ENCODE peak calls at places on chromosomes 4 and X, in six cellular contexts. L, F, E, G, C and Z are unnamed samples.

GRCh38 chr4:139763668-139764067 is 98.0 kb downstream of the MGST2 start:
- DNase-seq in G (no peak), E (no peak), F (peak; percentile 23), C (no peak), L (no peak), Z (no peak)

GRCh38 chr4:83252782-83253405 is 31.7 kb downstream of the COQ2 start:
- DNase-seq in F (peak; percentile 81), E (peak; percentile 69), L (peak; percentile 51), C (peak; percentile 56), G (peak; percentile 85), Z (peak; percentile 74)

GRCh38 chr4:10456270-10457254 is 664 bp downstream of the ZNF518B start:
- DNase-seq in C (peak; percentile 42), E (no peak), F (peak; percentile 67), G (no peak), L (peak; percentile 37), Z (peak; percentile 37)

GRCh38 chr4:4443821-4444220 is 56.9 kb downstream of the NSG1 start:
- DNase-seq in E (no peak), L (no peak), G (no peak), F (peak; percentile 60), C (no peak), Z (no peak)

GRCh38 chr4:141046255-141046654 is 87.0 kb downstream of the RNF150 start:
- DNase-seq in F (peak; percentile 85), E (no peak), L (no peak), C (no peak), G (no peak), Z (no peak)

GRCh38 chr4:182818926-182819730 is 98.1 kb downstream of the DCTD start:
- DNase-seq in G (no peak), C (no peak), E (no peak), L (no peak), F (no peak), Z (no peak)

GRCh38 chr4:139515531-139515958 is 40.5 kb downstream of the SETD7 start:
- DNase-seq in C (no peak), E (no peak), L (no peak), F (peak; percentile 18), G (no peak), Z (no peak)

GRCh38 chrX:107825698-107826285 is at the start of gene MID2:
- DNase-seq in G (peak; percentile 52), E (peak; percentile 69), C (peak; percentile 32), F (peak; percentile 43), L (peak; percentile 10), Z (peak; percentile 78)